ENCODE peak calls at places on chromosome 1, in five cellular contexts. O, V, Y, E and L are unnamed samples.

GRCh38 chr1:26482921-26483320 is 10.7 kb downstream of the HMGN2 start:
- DNase-seq in O (peak), V (no peak), Y (no peak), E (no peak), L (no peak)

GRCh38 chr1:165580931-165581871 is 37.4 kb downstream of the LRRC52 start:
- DNase-seq in O (peak), V (no peak), Y (no peak), E (no peak), L (no peak)

GRCh38 chr1:177310326-177310725 is 139.6 kb downstream of the BRINP2 start:
- DNase-seq in O (peak), V (no peak), Y (no peak), E (no peak), L (no peak)

GRCh38 chr1:201180901-201181300 is 9.7 kb upstream of the IGFN1 start:
- DNase-seq in O (no peak), V (no peak), Y (no peak), E (no peak), L (no peak)

GRCh38 chr1:192524223-192524622 is 51.4 kb upstream of the RGS1 start:
- DNase-seq in O (peak), V (no peak), Y (no peak), E (no peak), L (no peak)

GRCh38 chr1:3352084-3352951 is 102.1 kb upstream of the ARHGEF16 start:
- DNase-seq in O (peak), V (peak), Y (no peak), E (peak), L (no peak)

GRCh38 chr1:178385662-178386061 is 111.1 kb downstream of the CLEC20A start:
- DNase-seq in O (no peak), V (no peak), Y (no peak), E (no peak), L (no peak)

GRCh38 chr1:116766616-116767469 is 12.6 kb downstream of the CD2 start:
- DNase-seq in O (peak), V (no peak), Y (no peak), E (no peak), L (peak)

GRCh38 chr1:25712299-25712970 is 87.6 kb upstream of the SELENON start:
- DNase-seq in O (no peak), V (no peak), Y (no peak), E (no peak), L (no peak)

GRCh38 chr1:54579337-54579781 is 31.3 kb downstream of the ACOT11 start:
- DNase-seq in O (no peak), V (no peak), Y (no peak), E (no peak), L (no peak)
- H3K27ac ChIP-seq in O (no peak), V (peak), Y (no peak), E (peak), L (no peak)

GRCh38 chr1:203342192-203342940 is 8.6 kb downstream of the FMOD start:
- DNase-seq in O (peak), V (peak), Y (no peak), E (peak), L (peak)
- H3K27ac ChIP-seq in O (no peak), V (no peak), Y (no peak), E (no peak), L (no peak)

GRCh38 chr1:101290119-101290921 is 53.5 kb downstream of the S1PR1 start:
- DNase-seq in O (no peak), V (no peak), Y (no peak), E (no peak), L (no peak)

GRCh38 chr1:101291562-101292035 is 54.8 kb downstream of the S1PR1 start:
- DNase-seq in O (peak), V (no peak), Y (no peak), E (peak), L (peak)

GRCh38 chr1:101295212-101295611 is 58.4 kb downstream of the S1PR1 start:
- DNase-seq in O (no peak), V (no peak), Y (peak), E (no peak), L (peak)

GRCh38 chr1:101290922-101291561 is 54.2 kb downstream of the S1PR1 start:
- DNase-seq in O (no peak), V (no peak), Y (no peak), E (no peak), L (no peak)

DNA sequence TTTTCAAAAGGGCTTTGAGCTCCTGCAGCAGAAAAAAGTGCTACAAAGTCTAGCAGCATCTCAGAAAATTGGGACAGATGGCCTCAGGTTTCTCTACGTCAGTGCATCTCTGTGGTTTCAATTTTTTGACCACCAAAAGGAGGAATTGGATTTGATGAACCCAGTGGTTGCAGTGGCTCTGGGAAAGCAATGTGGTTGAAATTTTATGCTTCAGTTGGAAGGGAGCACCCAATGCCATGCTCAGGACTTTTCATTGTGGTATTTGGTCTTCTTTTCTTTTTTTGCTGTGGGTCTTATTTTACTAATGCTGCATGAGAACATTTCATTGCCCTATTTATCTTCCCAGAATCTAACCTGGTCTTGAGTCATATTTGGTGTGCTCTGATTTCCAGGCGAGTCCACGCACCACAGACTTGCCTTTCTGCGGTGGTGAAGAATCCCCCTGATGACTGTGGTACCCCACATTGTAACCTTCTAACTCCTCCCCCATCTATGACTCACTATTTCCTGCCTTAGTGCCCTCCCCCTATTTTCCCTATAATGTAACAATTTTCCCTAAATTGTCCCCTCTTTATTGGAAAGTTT is 56.7 kb downstream of the S1PR1 start:
- DNase-seq in O (no peak), V (no peak), Y (no peak), E (no peak), L (no peak)
- H3K27ac ChIP-seq in O (no peak), V (no peak), Y (no peak), E (no peak), L (no peak)

GRCh38 chr1:54481201-54481884 is 66.7 kb upstream of the ACOT11 start:
- DNase-seq in O (no peak), V (no peak), Y (no peak), E (peak), L (peak)

GRCh38 chr1:54480201-54480848 is 67.7 kb upstream of the ACOT11 start:
- DNase-seq in O (no peak), V (no peak), Y (no peak), E (peak), L (no peak)

GRCh38 chr1:54476231-54477109 is 70.3 kb upstream of the SSBP3 start:
- DNase-seq in O (no peak), V (no peak), Y (no peak), E (no peak), L (no peak)

GRCh38 chr1:54477153-54477561 is 70.9 kb upstream of the ACOT11 start:
- DNase-seq in O (no peak), V (no peak), Y (no peak), E (no peak), L (no peak)

GRCh38 chr1:54479251-54479650 is 68.8 kb upstream of the ACOT11 start:
- DNase-seq in O (no peak), V (no peak), Y (no peak), E (peak), L (no peak)
- H3K27ac ChIP-seq in O (no peak), V (no peak), Y (no peak), E (no peak), L (no peak)

DNA sequence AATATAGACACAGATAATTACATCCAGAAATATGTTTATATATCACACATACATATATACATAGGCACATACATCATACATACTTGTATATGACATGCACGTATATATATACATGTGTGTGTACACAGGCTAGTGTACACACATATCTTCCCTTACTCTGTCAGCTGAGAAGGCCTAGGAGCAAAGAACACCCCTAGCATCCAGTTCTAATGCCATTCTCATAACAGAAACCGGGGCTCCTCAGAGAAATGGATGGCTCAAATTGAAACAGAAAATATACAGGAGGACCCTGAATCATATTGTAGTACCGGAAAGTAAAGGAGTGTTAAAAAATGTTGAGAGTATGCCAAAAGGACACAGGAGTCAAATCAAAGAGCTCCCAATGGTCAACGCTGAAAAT is 19.7 kb upstream of the HYI start:
- DNase-seq in O (no peak), V (no peak), Y (no peak), E (no peak), L (no peak)
- H3K27ac ChIP-seq in O (peak), V (no peak), Y (peak), E (peak), L (no peak)

GRCh38 chr1:11942280-11942679 is 7.8 kb downstream of the PLOD1 start:
- DNase-seq in O (no peak), V (no peak), Y (no peak), E (no peak), L (no peak)

GRCh38 chr1:11940260-11940921 is 5.9 kb downstream of the PLOD1 start:
- DNase-seq in O (peak), V (no peak), Y (no peak), E (peak), L (no peak)

GRCh38 chr1:11944358-11944981 is 10.0 kb downstream of the PLOD1 start:
- DNase-seq in O (no peak), V (peak), Y (no peak), E (peak), L (no peak)

GRCh38 chr1:11946647-11947046 is 12.1 kb downstream of the PLOD1 start:
- DNase-seq in O (no peak), V (no peak), Y (no peak), E (no peak), L (no peak)

DNA sequence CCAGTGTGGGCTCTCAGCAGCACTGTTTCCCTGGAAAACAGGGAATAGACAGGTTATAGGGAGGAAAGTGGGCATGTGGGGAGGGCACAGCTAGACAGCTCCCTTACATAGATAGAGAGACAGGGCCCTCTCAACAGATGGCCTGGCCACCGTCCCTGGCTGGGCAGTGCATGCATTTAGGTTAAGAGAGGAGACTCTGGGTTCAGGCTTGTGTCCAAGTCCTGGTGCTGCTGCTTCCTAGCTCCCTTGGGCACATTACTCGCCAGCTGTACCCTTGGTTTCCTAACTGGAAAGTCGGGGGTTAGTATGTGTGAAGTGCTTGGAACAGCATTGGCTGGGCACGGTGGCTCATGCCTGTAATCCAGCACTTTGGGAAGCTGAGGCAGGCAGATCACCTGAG is 9.1 kb downstream of the PLOD1 start:
- DNase-seq in O (no peak), V (no peak), Y (no peak), E (no peak), L (no peak)
- H3K27ac ChIP-seq in O (no peak), V (no peak), Y (no peak), E (peak), L (no peak)

DNA sequence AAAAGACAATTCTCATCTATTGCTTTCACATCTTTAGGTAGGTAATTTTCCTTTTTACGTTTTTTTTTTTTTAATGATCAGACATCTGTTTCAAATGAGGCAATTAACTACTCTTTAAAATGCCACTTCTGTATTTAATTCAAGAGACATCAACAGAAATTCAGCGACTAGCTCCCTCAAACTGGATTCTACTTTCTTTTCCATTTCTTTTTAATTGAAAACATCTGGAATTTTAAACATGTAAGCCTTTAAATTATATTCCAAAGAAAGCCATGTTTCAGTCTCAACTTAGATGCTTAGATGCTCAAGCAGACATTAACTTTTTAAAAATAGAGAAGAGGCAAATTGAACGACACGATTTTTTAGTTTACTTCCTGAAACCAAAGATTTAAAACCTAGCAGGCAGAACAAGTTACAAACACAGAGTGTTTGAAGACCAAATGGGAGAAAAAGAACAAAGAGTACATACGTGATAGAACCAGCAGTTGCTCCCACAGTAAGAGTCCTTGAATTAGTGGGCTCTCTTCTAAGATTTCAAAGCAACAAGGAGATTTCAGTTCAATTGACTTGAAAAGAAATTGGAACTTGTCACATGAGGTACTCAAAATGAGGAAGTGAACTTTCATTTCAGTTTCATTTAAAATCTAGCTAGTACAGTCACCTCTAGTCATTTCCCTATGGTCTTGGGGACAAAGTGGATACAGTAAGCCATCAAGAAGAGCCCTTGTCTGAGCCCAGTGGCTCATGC is at the start of gene CTSS:
- DNase-seq in O (peak), V (no peak), Y (no peak), E (no peak), L (peak)
- H3K27ac ChIP-seq in O (no peak), V (peak), Y (peak), E (peak), L (peak)

DNA sequence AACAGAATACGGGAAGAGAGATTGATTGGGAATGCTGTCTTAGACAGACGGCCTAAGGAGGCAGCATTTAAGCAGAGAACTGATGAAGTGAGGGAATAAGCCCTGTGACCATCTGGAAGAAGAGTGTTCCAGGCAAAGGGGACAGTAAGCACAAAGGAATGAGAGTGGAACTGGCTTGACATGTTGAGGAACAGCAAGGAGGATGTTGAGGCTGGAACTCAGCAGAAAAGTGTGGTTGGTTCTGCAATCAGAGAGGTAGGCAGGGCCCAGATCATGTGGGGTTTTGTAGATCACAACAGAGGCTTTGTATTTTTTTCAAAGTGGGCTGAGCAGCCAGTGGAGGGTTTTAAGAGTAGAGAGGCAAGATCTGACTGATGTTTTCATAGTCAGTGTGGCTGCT is 157.4 kb downstream of the DNM3 start:
- DNase-seq in O (peak), V (no peak), Y (no peak), E (no peak), L (no peak)
- H3K27ac ChIP-seq in O (no peak), V (no peak), Y (no peak), E (no peak), L (no peak)

GRCh38 chr1:94928293-94928939 is 1.5 kb upstream of the CNN3 start:
- DNase-seq in O (no peak), V (no peak), Y (no peak), E (no peak), L (no peak)

GRCh38 chr1:94931254-94931841 is 4.4 kb upstream of the CNN3 start:
- DNase-seq in O (no peak), V (no peak), Y (no peak), E (no peak), L (no peak)

GRCh38 chr1:94929351-94929814 is 2.5 kb upstream of the CNN3 start:
- DNase-seq in O (no peak), V (no peak), Y (no peak), E (no peak), L (no peak)

GRCh38 chr1:94927405-94928175 is 680 bp upstream of the CNN3 start:
- DNase-seq in O (peak), V (peak), Y (peak), E (no peak), L (no peak)

GRCh38 chr1:94929816-94930215 is 2.9 kb upstream of the CNN3 start:
- DNase-seq in O (no peak), V (no peak), Y (no peak), E (no peak), L (no peak)
- H3K27ac ChIP-seq in O (no peak), V (peak), Y (no peak), E (no peak), L (no peak)

GRCh38 chr1:235835226-235835625 is 31.5 kb downstream of the LYST start:
- DNase-seq in O (peak), V (no peak), Y (no peak), E (peak), L (no peak)
- H3K27ac ChIP-seq in O (no peak), V (peak), Y (no peak), E (no peak), L (no peak)